ENCODE peak calls at places on chromosomes 13 and 19, in nine cellular contexts. One of them, this sample, is unnamed.

GRCh38 chr19:33823341-33823740 is 26.7 kb downstream of the KCTD15 start:
- DNase-seq in upper lobe of left lung: no peak
- DNase-seq in GM23248: no peak
- DNase-seq in adrenal gland: no peak
- DNase-seq in PC-9: no peak
- DNase-seq in tibial nerve: no peak
- DNase-seq in colonic mucosa: no peak
- DNase-seq in heart left ventricle: no peak
- DNase-seq in cardiac muscle cell: no peak
- DNase-seq in this sample: no peak

GRCh38 chr19:21328402-21328801 is 808 bp downstream of the ZNF708 start:
- DNase-seq in upper lobe of left lung: no peak
- DNase-seq in GM23248: no peak
- DNase-seq in adrenal gland: no peak
- DNase-seq in PC-9: no peak
- DNase-seq in tibial nerve: no peak
- DNase-seq in colonic mucosa: no peak
- DNase-seq in heart left ventricle: no peak
- DNase-seq in cardiac muscle cell: peak; percentile 49
- DNase-seq in this sample: no peak

GRCh38 chr19:38045554-38046253 is 138.7 kb downstream of the SIPA1L3 start:
- DNase-seq in upper lobe of left lung: no peak
- DNase-seq in GM23248: no peak
- DNase-seq in adrenal gland: no peak
- DNase-seq in PC-9: no peak
- DNase-seq in tibial nerve: no peak
- DNase-seq in colonic mucosa: no peak
- DNase-seq in heart left ventricle: no peak
- DNase-seq in cardiac muscle cell: no peak
- DNase-seq in this sample: no peak

GRCh38 chr13:113820813-113821651 is 42.8 kb downstream of the GAS6 start:
- DNase-seq in upper lobe of left lung: peak; percentile 50
- DNase-seq in GM23248: peak; percentile 99
- DNase-seq in adrenal gland: peak; percentile 87
- DNase-seq in PC-9: peak; percentile 75
- DNase-seq in tibial nerve: peak; percentile 73
- DNase-seq in colonic mucosa: no peak
- DNase-seq in heart left ventricle: peak; percentile 81
- DNase-seq in cardiac muscle cell: no peak
- DNase-seq in this sample: no peak

GRCh38 chr13:94968040-94968756 is 255.9 kb upstream of the SOX21 start:
- DNase-seq in upper lobe of left lung: no peak
- DNase-seq in GM23248: peak; percentile 24
- DNase-seq in adrenal gland: no peak
- DNase-seq in PC-9: no peak
- DNase-seq in tibial nerve: no peak
- DNase-seq in colonic mucosa: no peak
- DNase-seq in heart left ventricle: no peak
- DNase-seq in cardiac muscle cell: peak; percentile 71
- DNase-seq in this sample: no peak

GRCh38 chr13:77544365-77544764 is 8.9 kb downstream of the SCEL start:
- DNase-seq in upper lobe of left lung: peak; percentile 31
- DNase-seq in GM23248: peak; percentile 17
- DNase-seq in adrenal gland: peak; percentile 83
- DNase-seq in PC-9: no peak
- DNase-seq in tibial nerve: peak; percentile 46
- DNase-seq in colonic mucosa: peak; percentile 19
- DNase-seq in heart left ventricle: peak; percentile 81
- DNase-seq in cardiac muscle cell: peak; percentile 14
- DNase-seq in this sample: no peak

GRCh38 chr13:113123226-113124150 is 889 bp downstream of the F10 start:
- DNase-seq in upper lobe of left lung: no peak
- DNase-seq in GM23248: peak; percentile 38
- DNase-seq in adrenal gland: no peak
- DNase-seq in PC-9: no peak
- DNase-seq in tibial nerve: no peak
- DNase-seq in colonic mucosa: no peak
- DNase-seq in heart left ventricle: no peak
- DNase-seq in cardiac muscle cell: no peak
- DNase-seq in this sample: no peak

GRCh38 chr19:13154241-13154778 is 4.1 kb downstream of the IER2 start:
- DNase-seq in upper lobe of left lung: peak; percentile 96
- DNase-seq in GM23248: peak; percentile 99
- DNase-seq in adrenal gland: peak; percentile 96
- DNase-seq in PC-9: peak; percentile 68
- DNase-seq in tibial nerve: peak; percentile 92
- DNase-seq in colonic mucosa: peak; percentile 93
- DNase-seq in heart left ventricle: peak; percentile 93
- DNase-seq in cardiac muscle cell: peak; percentile 68
- DNase-seq in this sample: peak; percentile 92

GRCh38 chr13:42751693-42752092 is 29.7 kb upstream of the FAM216B start:
- DNase-seq in upper lobe of left lung: no peak
- DNase-seq in GM23248: no peak
- DNase-seq in adrenal gland: no peak
- DNase-seq in PC-9: no peak
- DNase-seq in tibial nerve: no peak
- DNase-seq in colonic mucosa: no peak
- DNase-seq in heart left ventricle: no peak
- DNase-seq in cardiac muscle cell: no peak
- DNase-seq in this sample: no peak

GRCh38 chr13:32330438-32330837 is 15.1 kb downstream of the BRCA2 start:
- DNase-seq in upper lobe of left lung: no peak
- DNase-seq in GM23248: peak; percentile 90
- DNase-seq in adrenal gland: no peak
- DNase-seq in PC-9: no peak
- DNase-seq in tibial nerve: no peak
- DNase-seq in colonic mucosa: no peak
- DNase-seq in heart left ventricle: no peak
- DNase-seq in cardiac muscle cell: no peak
- DNase-seq in this sample: no peak

GRCh38 chr13:96089749-96090239 is at the start of gene HS6ST3:
- DNase-seq in upper lobe of left lung: no peak
- DNase-seq in GM23248: peak; percentile 42
- DNase-seq in adrenal gland: peak; percentile 46
- DNase-seq in PC-9: no peak
- DNase-seq in tibial nerve: no peak
- DNase-seq in colonic mucosa: no peak
- DNase-seq in heart left ventricle: peak; percentile 16
- DNase-seq in cardiac muscle cell: peak; percentile 56
- DNase-seq in this sample: no peak

GRCh38 chr13:74841123-74841522 is 640.8 kb downstream of the TBC1D4 start:
- DNase-seq in upper lobe of left lung: no peak
- DNase-seq in GM23248: no peak
- DNase-seq in adrenal gland: no peak
- DNase-seq in PC-9: no peak
- DNase-seq in tibial nerve: no peak
- DNase-seq in colonic mucosa: no peak
- DNase-seq in heart left ventricle: no peak
- DNase-seq in cardiac muscle cell: no peak
- DNase-seq in this sample: no peak

GRCh38 chr13:98443329-98443728 is 133.6 kb downstream of the STK24 start:
- DNase-seq in upper lobe of left lung: no peak
- DNase-seq in GM23248: peak; percentile 98
- DNase-seq in adrenal gland: no peak
- DNase-seq in PC-9: peak; percentile 43
- DNase-seq in tibial nerve: no peak
- DNase-seq in colonic mucosa: no peak
- DNase-seq in heart left ventricle: no peak
- DNase-seq in cardiac muscle cell: no peak
- DNase-seq in this sample: no peak

GRCh38 chr13:113660066-113660465 is 2.1 kb upstream of the ATP4B start:
- DNase-seq in upper lobe of left lung: no peak
- DNase-seq in GM23248: no peak
- DNase-seq in adrenal gland: no peak
- DNase-seq in PC-9: no peak
- DNase-seq in tibial nerve: no peak
- DNase-seq in colonic mucosa: no peak
- DNase-seq in heart left ventricle: peak; percentile 4
- DNase-seq in cardiac muscle cell: no peak
- DNase-seq in this sample: no peak

GRCh38 chr13:36395280-36395679 is 37.0 kb upstream of the CCNA1 start:
- DNase-seq in upper lobe of left lung: no peak
- DNase-seq in GM23248: peak; percentile 79
- DNase-seq in adrenal gland: no peak
- DNase-seq in PC-9: peak; percentile 47
- DNase-seq in tibial nerve: no peak
- DNase-seq in colonic mucosa: no peak
- DNase-seq in heart left ventricle: no peak
- DNase-seq in cardiac muscle cell: no peak
- DNase-seq in this sample: no peak

GRCh38 chr19:6056282-6056741 is 54.0 kb downstream of the RFX2 start:
- DNase-seq in upper lobe of left lung: no peak
- DNase-seq in GM23248: no peak
- DNase-seq in adrenal gland: no peak
- DNase-seq in PC-9: no peak
- DNase-seq in tibial nerve: no peak
- DNase-seq in colonic mucosa: peak; percentile 64
- DNase-seq in heart left ventricle: no peak
- DNase-seq in cardiac muscle cell: no peak
- DNase-seq in this sample: peak; percentile 65

GRCh38 chr19:45130888-45131615 is 29.7 kb downstream of the NKPD1 start:
- DNase-seq in upper lobe of left lung: no peak
- DNase-seq in GM23248: peak; percentile 50
- DNase-seq in adrenal gland: peak; percentile 56
- DNase-seq in PC-9: peak; percentile 61
- DNase-seq in tibial nerve: no peak
- DNase-seq in colonic mucosa: no peak
- DNase-seq in heart left ventricle: no peak
- DNase-seq in cardiac muscle cell: no peak
- DNase-seq in this sample: no peak

GRCh38 chr13:46896346-46897138 is at the start of gene HTR2A:
- DNase-seq in upper lobe of left lung: peak; percentile 38
- DNase-seq in GM23248: peak; percentile 72
- DNase-seq in adrenal gland: peak; percentile 22
- DNase-seq in PC-9: no peak
- DNase-seq in tibial nerve: no peak
- DNase-seq in colonic mucosa: no peak
- DNase-seq in heart left ventricle: no peak
- DNase-seq in cardiac muscle cell: peak; percentile 7
- DNase-seq in this sample: no peak

GRCh38 chr13:98632971-98633370 is 56.1 kb upstream of the STK24 start:
- DNase-seq in upper lobe of left lung: no peak
- DNase-seq in GM23248: peak; percentile 18
- DNase-seq in adrenal gland: no peak
- DNase-seq in PC-9: peak; percentile 48
- DNase-seq in tibial nerve: no peak
- DNase-seq in colonic mucosa: no peak
- DNase-seq in heart left ventricle: no peak
- DNase-seq in cardiac muscle cell: no peak
- DNase-seq in this sample: no peak

GRCh38 chr19:49837009-49837310 is 14.0 kb upstream of the PTOV1 start:
- DNase-seq in upper lobe of left lung: no peak
- DNase-seq in GM23248: no peak
- DNase-seq in adrenal gland: peak; percentile 49
- DNase-seq in PC-9: no peak
- DNase-seq in tibial nerve: no peak
- DNase-seq in colonic mucosa: no peak
- DNase-seq in heart left ventricle: no peak
- DNase-seq in cardiac muscle cell: no peak
- DNase-seq in this sample: no peak

GRCh38 chr13:47632311-47632710 is 368.8 kb downstream of the SUCLA2 start:
- DNase-seq in upper lobe of left lung: no peak
- DNase-seq in GM23248: no peak
- DNase-seq in adrenal gland: no peak
- DNase-seq in PC-9: no peak
- DNase-seq in tibial nerve: no peak
- DNase-seq in colonic mucosa: no peak
- DNase-seq in heart left ventricle: no peak
- DNase-seq in cardiac muscle cell: no peak
- DNase-seq in this sample: no peak

GRCh38 chr13:33106656-33107402 is 90.6 kb downstream of the KL start:
- DNase-seq in upper lobe of left lung: no peak
- DNase-seq in GM23248: no peak
- DNase-seq in adrenal gland: no peak
- DNase-seq in PC-9: no peak
- DNase-seq in tibial nerve: no peak
- DNase-seq in colonic mucosa: no peak
- DNase-seq in heart left ventricle: no peak
- DNase-seq in cardiac muscle cell: no peak
- DNase-seq in this sample: no peak

GRCh38 chr19:40519352-40520322 is 52.8 kb downstream of the SPTBN4 start:
- DNase-seq in upper lobe of left lung: peak; percentile 25
- DNase-seq in GM23248: peak; percentile 61
- DNase-seq in adrenal gland: no peak
- DNase-seq in PC-9: no peak
- DNase-seq in tibial nerve: no peak
- DNase-seq in colonic mucosa: peak; percentile 27
- DNase-seq in heart left ventricle: no peak
- DNase-seq in cardiac muscle cell: no peak
- DNase-seq in this sample: peak; percentile 36
- H3K4me3 ChIP-seq in upper lobe of left lung: no peak overlapping the region
- H3K4me3 ChIP-seq in GM23248: no peak overlapping the region
- H3K4me3 ChIP-seq in adrenal gland: no peak overlapping the region
- H3K4me3 ChIP-seq in PC-9: no peak overlapping the region
- H3K4me3 ChIP-seq in tibial nerve: no peak overlapping the region
- H3K4me3 ChIP-seq in colonic mucosa: no peak overlapping the region
- H3K4me3 ChIP-seq in heart left ventricle: no peak overlapping the region
- H3K4me3 ChIP-seq in cardiac muscle cell: no peak overlapping the region
- H3K4me3 ChIP-seq in this sample: no peak overlapping the region

GRCh38 chr19:32189956-32190706 is 155.3 kb upstream of the ZNF507 start:
- DNase-seq in upper lobe of left lung: no peak
- DNase-seq in GM23248: no peak
- DNase-seq in adrenal gland: no peak
- DNase-seq in PC-9: no peak
- DNase-seq in tibial nerve: no peak
- DNase-seq in colonic mucosa: no peak
- DNase-seq in heart left ventricle: no peak
- DNase-seq in cardiac muscle cell: no peak
- DNase-seq in this sample: no peak
- H3K4me1 ChIP-seq in upper lobe of left lung: no peaks in the 10 kb centered on the region
- H3K4me1 ChIP-seq in GM23248: no peaks in the 10 kb centered on the region
- H3K4me1 ChIP-seq in adrenal gland: no peaks in the 10 kb centered on the region
- H3K4me1 ChIP-seq in PC-9: no peaks in the 10 kb centered on the region
- H3K4me1 ChIP-seq in tibial nerve: no peaks in the 10 kb centered on the region
- H3K4me1 ChIP-seq in colonic mucosa: no peaks in the 10 kb centered on the region
- H3K4me1 ChIP-seq in heart left ventricle: no peaks in the 10 kb centered on the region
- H3K4me1 ChIP-seq in cardiac muscle cell: no peaks in the 10 kb centered on the region
- H3K4me1 ChIP-seq in this sample: no peaks in the 10 kb centered on the region

GRCh38 chr13:102902789-102903347 is 57.0 kb downstream of the ERCC5 start:
- DNase-seq in upper lobe of left lung: no peak
- DNase-seq in GM23248: no peak
- DNase-seq in adrenal gland: no peak
- DNase-seq in PC-9: no peak
- DNase-seq in tibial nerve: no peak
- DNase-seq in colonic mucosa: no peak
- DNase-seq in heart left ventricle: peak; percentile 20
- DNase-seq in cardiac muscle cell: peak; percentile 53
- DNase-seq in this sample: peak; percentile 49
- H3K27ac ChIP-seq in upper lobe of left lung: no peak overlapping the region
- H3K27ac ChIP-seq in GM23248: no peak overlapping the region
- H3K27ac ChIP-seq in adrenal gland: no peak overlapping the region
- H3K27ac ChIP-seq in PC-9: no peak overlapping the region
- H3K27ac ChIP-seq in tibial nerve: no peak overlapping the region
- H3K27ac ChIP-seq in colonic mucosa: no peak overlapping the region
- H3K27ac ChIP-seq in heart left ventricle: peak overlapping the region; percentile 49
- H3K27ac ChIP-seq in cardiac muscle cell: peak overlapping the region; percentile 13
- H3K27ac ChIP-seq in this sample: no peak overlapping the region

DNA sequence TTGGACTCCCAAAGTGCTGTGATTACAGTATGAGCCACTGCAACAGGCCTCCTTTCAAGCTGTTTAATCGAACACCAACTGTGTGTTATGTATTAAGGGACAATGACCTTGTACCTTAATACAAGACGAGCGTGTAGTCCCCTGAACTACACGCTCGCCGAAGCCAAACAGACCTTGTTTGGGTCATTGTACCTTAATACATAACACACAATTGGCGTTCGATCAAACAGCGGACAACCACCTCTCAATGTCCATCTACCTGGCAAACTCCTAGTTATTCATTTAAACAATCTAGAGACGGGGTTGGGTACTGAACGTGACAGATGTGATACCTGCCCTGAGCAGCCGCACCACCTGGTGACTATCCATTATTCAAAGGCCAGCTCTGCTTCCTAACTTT is 1.3 kb downstream of the CHERP start:
- DNase-seq in upper lobe of left lung: no peak
- DNase-seq in GM23248: no peak
- DNase-seq in adrenal gland: no peak
- DNase-seq in PC-9: no peak
- DNase-seq in tibial nerve: no peak
- DNase-seq in colonic mucosa: no peak
- DNase-seq in heart left ventricle: no peak
- DNase-seq in cardiac muscle cell: no peak
- DNase-seq in this sample: no peak
- H3K4me3 ChIP-seq in upper lobe of left lung: peak overlapping the region; percentile 92
- H3K4me3 ChIP-seq in GM23248: peak overlapping the region; percentile 97
- H3K4me3 ChIP-seq in adrenal gland: peak overlapping the region; percentile 82
- H3K4me3 ChIP-seq in PC-9: peak overlapping the region; percentile 95
- H3K4me3 ChIP-seq in tibial nerve: peak overlapping the region; percentile 93
- H3K4me3 ChIP-seq in colonic mucosa: peak overlapping the region; percentile 100
- H3K4me3 ChIP-seq in heart left ventricle: no peak overlapping the region
- H3K4me3 ChIP-seq in cardiac muscle cell: peak overlapping the region; percentile 80
- H3K4me3 ChIP-seq in this sample: no peak overlapping the region